ENCODE peak calls at places on chromosome 21, in four cellular contexts. V is A549, A is adrenal gland, T is IMR-90. K is an unnamed sample.

GRCh38 chr21:46610018-46610701 is 5.3 kb upstream of the S100B start:
- DNase-seq in V (no peak), T (no peak), A (no peak), K (no peak)

GRCh38 chr21:26943916-26944315 is 23.0 kb downstream of the ADAMTS5 start:
- DNase-seq in V (no peak), T (no peak), A (no peak), K (no peak)

GRCh38 chr21:31293986-31294385 is 50.1 kb downstream of the TIAM1 start:
- DNase-seq in A (no peak), T (peak; percentile 94), V (no peak), K (no peak)

GRCh38 chr21:15667010-15667409 is 62.8 kb upstream of the USP25 start:
- DNase-seq in V (no peak), T (peak; percentile 73), A (no peak), K (no peak)

GRCh38 chr21:46109251-46110221 is 11.6 kb downstream of the COL6A2 start:
- DNase-seq in T (no peak), A (peak; percentile 8), V (no peak), K (peak; percentile 0)

GRCh38 chr21:27803571-27803970 is 836.7 kb upstream of the ADAMTS5 start:
- DNase-seq in T (peak; percentile 44), A (no peak), V (no peak), K (no peak)

GRCh38 chr21:42414928-42415769 is 11.4 kb downstream of the UBASH3A start:
- DNase-seq in V (peak; percentile 74), T (peak; percentile 78), A (peak; percentile 40), K (no peak)

GRCh38 chr21:45460011-45460565 is 55.1 kb downstream of the COL18A1 start:
- DNase-seq in V (no peak), A (no peak), T (no peak), K (no peak)

GRCh38 chr21:42010507-42011493 is 640 bp upstream of the ZBTB21 start:
- DNase-seq in V (peak; percentile 7), A (peak; percentile 57), T (no peak), K (peak; percentile 65)

GRCh38 chr21:14383596-14384210 is 757 bp upstream of the HSPA13 start:
- DNase-seq in V (no peak), A (peak; percentile 28), T (peak; percentile 5), K (no peak)

GRCh38 chr21:18370292-18370691 is 33.3 kb downstream of the TMPRSS15 start:
- DNase-seq in A (no peak), V (no peak), T (no peak), K (no peak)

GRCh38 chr21:38753114-38754100 is 52.3 kb upstream of the ETS2 start:
- DNase-seq in V (no peak), T (no peak), A (no peak), K (no peak)

GRCh38 chr21:24444736-24445135 is 1162.5 kb downstream of the MRPL39 start:
- DNase-seq in V (no peak), A (no peak), T (no peak), K (no peak)

GRCh38 chr21:41863439-41863740 is 15.8 kb downstream of the PRDM15 start:
- DNase-seq in V (no peak), A (no peak), T (no peak), K (no peak)

GRCh38 chr21:45979141-45979631 is 2.4 kb upstream of the COL6A1 start:
- DNase-seq in A (no peak), T (no peak), V (no peak), K (no peak)

GRCh38 chr21:46155514-46156377 is at the start of gene FTCD:
- DNase-seq in V (no peak), T (no peak), A (no peak), K (no peak)

GRCh38 chr21:27647921-27648320 is 681.0 kb upstream of the ADAMTS5 start:
- DNase-seq in T (no peak), V (no peak), A (no peak), K (no peak)

GRCh38 chr21:37636152-37636860 is 269.7 kb downstream of the DYRK1A start:
- DNase-seq in A (no peak), V (peak; percentile 49), T (peak; percentile 76), K (no peak)

GRCh38 chr21:32308696-32309095 is 10.0 kb downstream of the MRAP start:
- DNase-seq in A (peak; percentile 44), V (no peak), T (no peak), K (no peak)

GRCh38 chr21:32304998-32305397 is 6.3 kb downstream of the MRAP start:
- DNase-seq in V (no peak), T (no peak), A (no peak), K (no peak)

GRCh38 chr21:32303385-32303784 is 4.7 kb downstream of the MRAP start:
- DNase-seq in T (no peak), V (no peak), A (no peak), K (no peak)

GRCh38 chr21:32307706-32308105 is 9.1 kb downstream of the MRAP start:
- DNase-seq in V (no peak), A (no peak), T (peak; percentile 55), K (no peak)

GRCh38 chr21:32306021-32306780 is 7.5 kb downstream of the MRAP start:
- DNase-seq in A (no peak), V (no peak), T (no peak), K (no peak)
- H3K4me3 ChIP-seq in A (no peak overlapping the region), V (no peak overlapping the region), T (no peak overlapping the region), K (no peak overlapping the region)

GRCh38 chr21:33237446-33237845 is 7.7 kb downstream of the IFNAR2 start:
- DNase-seq in V (no peak), T (no peak), A (no peak), K (no peak)
- H3K4me1 ChIP-seq in V (peaks cover 8% of the 10 kb centered on the region), T (peaks cover 4% of the 10 kb centered on the region), A (peaks cover 14% of the 10 kb centered on the region), K (no peaks in the 10 kb centered on the region)

GRCh38 chr21:33937931-33938339 is 22.3 kb upstream of the ATP5PO start:
- DNase-seq in T (no peak), V (no peak), A (no peak), K (no peak)
- TF ChIP-seq POLR2A in T (no peak), V (no peak), A (no peak), K (no peak)

GRCh38 chr21:43976661-43977060 is 35.4 kb upstream of the TRAPPC10 start:
- DNase-seq in V (no peak), A (no peak), T (no peak), K (peak; percentile 53)

GRCh38 chr21:43973634-43973955 is 38.5 kb upstream of the TRAPPC10 start:
- DNase-seq in A (no peak), T (no peak), V (no peak), K (no peak)

GRCh38 chr21:43978060-43978459 is 34.0 kb upstream of the TRAPPC10 start:
- DNase-seq in A (no peak), T (no peak), V (no peak), K (no peak)

GRCh38 chr21:43974791-43975468 is 37.2 kb upstream of the TRAPPC10 start:
- DNase-seq in T (no peak), A (no peak), V (no peak), K (no peak)

GRCh38 chr21:43975469-43976098 is 36.5 kb upstream of the TRAPPC10 start:
- DNase-seq in A (peak; percentile 74), T (peak; percentile 48), V (peak; percentile 67), K (peak; percentile 83)
- H3K4me3 ChIP-seq in A (no peak overlapping the region), T (no peak overlapping the region), V (no peak overlapping the region), K (no peak overlapping the region)

GRCh38 chr21:34989337-34990151 is 59.6 kb downstream of the RUNX1 start:
- DNase-seq in T (no peak), V (no peak), A (no peak), K (no peak)

GRCh38 chr21:34987673-34988072 is 61.4 kb downstream of the RUNX1 start:
- DNase-seq in T (no peak), V (no peak), A (no peak), K (no peak)

GRCh38 chr21:34986561-34987533 is 62.3 kb downstream of the RUNX1 start:
- DNase-seq in V (no peak), T (peak; percentile 81), A (no peak), K (no peak)

GRCh38 chr21:34988139-34988538 is 61.0 kb downstream of the RUNX1 start:
- DNase-seq in V (no peak), A (no peak), T (no peak), K (no peak)

GRCh38 chr21:34988625-34989024 is 60.5 kb downstream of the RUNX1 start:
- DNase-seq in V (no peak), A (no peak), T (no peak), K (no peak)
- H3K4me1 ChIP-seq in V (peaks cover 5% of the 10 kb centered on the region), A (peaks cover under 1% of the 10 kb centered on the region), T (peaks cover 11% of the 10 kb centered on the region), K (no peaks in the 10 kb centered on the region)

DNA sequence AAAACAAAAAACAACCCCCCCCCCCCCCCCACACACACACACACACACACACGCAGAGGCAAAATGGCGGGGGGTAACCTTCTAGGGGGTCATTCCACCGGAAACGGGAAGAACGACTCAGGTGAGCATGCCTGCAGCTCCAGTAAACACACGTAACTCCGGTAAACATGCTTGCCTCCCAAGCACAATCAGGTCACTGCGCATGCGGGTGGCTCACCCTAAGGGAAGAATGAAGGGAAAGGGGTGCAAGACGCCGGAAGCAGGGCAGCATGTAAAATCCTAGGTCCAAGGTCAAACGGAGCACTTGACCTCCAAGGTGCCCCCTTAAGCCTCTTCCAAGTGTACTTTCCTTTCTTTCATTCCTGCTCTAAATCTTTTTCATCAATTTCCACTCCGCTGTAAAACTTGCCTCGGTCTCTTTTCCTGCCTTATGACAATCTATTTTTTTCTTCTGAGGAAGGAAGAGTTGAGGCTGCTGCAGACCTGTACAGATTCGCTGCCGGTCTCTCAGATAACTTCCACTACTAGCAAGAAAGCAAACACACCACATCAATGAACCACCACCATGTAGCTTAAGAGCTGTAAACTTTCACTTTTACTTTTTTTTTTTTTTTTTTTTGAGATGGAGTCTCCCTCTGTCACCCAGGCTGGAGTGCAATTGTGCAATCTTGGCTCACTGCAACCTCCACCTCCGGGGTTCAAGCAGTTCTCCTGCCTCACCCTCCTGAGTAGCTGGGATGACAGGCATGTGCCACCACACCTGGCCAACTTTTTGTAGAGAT is 21.0 kb upstream of the CBR3 start:
- DNase-seq in V (no peak), T (no peak), A (no peak), K (no peak)
- TF ChIP-seq POLR2A in V (no peak), T (no peak), A (no peak), K (no peak)

DNA sequence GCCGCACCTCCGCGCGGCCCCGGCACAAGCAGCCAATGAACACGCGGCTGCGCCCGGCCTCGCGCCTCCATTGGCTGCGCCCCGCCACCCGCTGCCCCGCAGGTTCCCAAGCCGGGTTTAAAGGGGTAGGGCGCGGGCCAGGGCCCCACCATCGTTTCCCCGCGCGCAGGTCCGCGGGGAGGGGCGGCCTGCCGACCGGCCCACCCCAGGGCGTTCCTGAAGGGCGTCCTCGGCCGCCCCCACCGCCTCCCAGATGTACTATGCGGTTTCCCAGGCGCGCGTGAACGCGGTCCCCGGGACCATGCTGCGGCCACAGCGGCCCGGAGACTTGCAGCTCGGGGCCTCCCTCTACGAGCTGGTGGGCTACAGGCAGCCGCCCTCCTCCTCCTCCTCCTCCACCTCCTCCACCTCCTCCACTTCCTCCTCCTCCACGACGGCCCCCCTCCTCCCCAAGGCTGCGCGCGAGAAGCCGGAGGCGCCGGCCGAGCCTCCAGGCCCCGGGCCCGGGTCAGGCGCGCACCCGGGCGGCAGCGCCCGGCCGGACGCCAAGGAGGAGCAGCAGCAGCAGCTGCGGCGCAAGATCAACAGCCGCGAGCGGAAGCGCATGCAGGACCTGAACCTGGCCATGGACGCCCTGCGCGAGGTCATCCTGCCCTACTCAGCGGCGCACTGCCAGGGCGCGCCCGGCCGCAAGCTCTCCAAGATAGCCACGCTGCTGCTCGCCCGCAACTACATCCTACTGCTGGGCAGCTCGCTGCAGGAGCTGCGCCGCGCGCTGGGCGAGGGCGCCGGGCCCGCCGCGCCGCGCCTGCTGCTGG is at the start of gene OLIG1:
- DNase-seq in A (no peak), V (peak; percentile 55), T (peak; percentile 10), K (no peak)
- H3K4me3 ChIP-seq in A (peak within 1 kb of the TSS; percentile 53), V (peak within 1 kb of the TSS; percentile 42), T (no peak within 1 kb of the TSS), K (peak within 1 kb of the TSS; percentile 9)

GRCh38 chr21:43782741-43783700 is 6.4 kb upstream of the RRP1 start:
- DNase-seq in T (no peak), V (no peak), A (no peak), K (no peak)
- H3K4me1 ChIP-seq in T (no peaks in the 10 kb centered on the region), V (peaks cover 14% of the 10 kb centered on the region), A (no peaks in the 10 kb centered on the region), K (no peaks in the 10 kb centered on the region)

K was measured in thyroid gland.